ENCODE peak calls at places on chromosomes 3 and 15, in nine cellular contexts. Y is transverse colon, Q is HepG2, K is stomach, N is HCT116, Z is breast epithelium, G is SK-N-SH, L is H1, A is suprapubic skin. M is an unnamed sample.

GRCh38 chr3:32238816-32239637 is 547 bp downstream of the CMTM8 start:
- DNase-seq in Y (peak), Q (no peak), K (peak), N (no peak), Z (no peak), G (no peak), L (no peak), A (no peak), M (peak)

GRCh38 chr15:80375968-80376891 is 28.0 kb upstream of the ARNT2 start:
- DNase-seq in Y (no peak), Q (no peak), K (no peak), N (no peak), Z (no peak), G (no peak), L (no peak), A (no peak), M (no peak)

GRCh38 chr3:154327871-154328270 is 3.6 kb upstream of the DHX36 start:
- DNase-seq in Y (no peak), Q (no peak), K (no peak), N (no peak), Z (no peak), G (no peak), L (no peak), A (no peak), M (no peak)

GRCh38 chr3:178353292-178353814 is 182.9 kb upstream of the KCNMB2 start:
- DNase-seq in Y (no peak), Q (no peak), K (no peak), N (no peak), Z (no peak), G (no peak), L (no peak), A (no peak), M (no peak)

GRCh38 chr3:23303601-23304217 is 100.6 kb downstream of the UBE2E2 start:
- DNase-seq in Y (no peak), Q (no peak), K (no peak), N (no peak), Z (no peak), G (no peak), L (no peak), A (no peak), M (no peak)

GRCh38 chr15:40307421-40308165 is at the start of gene PLCB2:
- DNase-seq in Y (peak), Q (peak), K (no peak), N (no peak), Z (no peak), G (no peak), L (no peak), A (no peak), M (no peak)

GRCh38 chr3:102169915-102170479 is 264.8 kb upstream of the ZPLD1 start:
- DNase-seq in Y (no peak), Q (no peak), K (no peak), N (no peak), Z (no peak), G (peak), L (no peak), A (no peak), M (no peak)

GRCh38 chr3:35739181-35739809 is 100.0 kb downstream of the ARPP21 start:
- DNase-seq in Y (no peak), Q (no peak), K (no peak), N (no peak), Z (no peak), G (no peak), L (no peak), A (no peak), M (no peak)

GRCh38 chr3:55000946-55001345 is 73.1 kb upstream of the LRTM1 start:
- DNase-seq in Y (no peak), Q (no peak), K (no peak), N (no peak), Z (no peak), G (no peak), L (no peak), A (no peak), M (no peak)

GRCh38 chr15:61049003-61049402 is 180.1 kb downstream of the RORA start:
- DNase-seq in Y (no peak), Q (no peak), K (no peak), N (no peak), Z (no peak), G (peak), L (no peak), A (no peak), M (no peak)

GRCh38 chr15:70179309-70179892 is 81.7 kb upstream of the TLE3 start:
- DNase-seq in Y (no peak), Q (no peak), K (no peak), N (no peak), Z (no peak), G (no peak), L (no peak), A (no peak), M (no peak)

GRCh38 chr3:106013971-106014370 is 145.2 kb upstream of the CBLB start:
- DNase-seq in Y (no peak), Q (no peak), K (no peak), N (no peak), Z (no peak), G (no peak), L (no peak), A (no peak), M (no peak)

GRCh38 chr3:54830658-54831057 is 97.2 kb downstream of the LRTM1 start:
- DNase-seq in Y (no peak), Q (peak), K (no peak), N (peak), Z (no peak), G (peak), L (peak), A (no peak), M (no peak)

GRCh38 chr3:186219211-186219638 is 110.3 kb upstream of the ETV5 start:
- DNase-seq in Y (no peak), Q (no peak), K (no peak), N (no peak), Z (peak), G (no peak), L (no peak), A (no peak), M (no peak)

GRCh38 chr3:119700920-119701734 is 1.7 kb upstream of the CFAP91 start:
- DNase-seq in Y (no peak), Q (no peak), K (no peak), N (no peak), Z (no peak), G (no peak), L (no peak), A (no peak), M (no peak)

GRCh38 chr3:106048946-106049481 is 180.2 kb upstream of the CBLB start:
- DNase-seq in Y (no peak), Q (no peak), K (no peak), N (no peak), Z (no peak), G (no peak), L (no peak), A (no peak), M (no peak)

GRCh38 chr3:143831208-143831607 is 17.1 kb downstream of the SLC9A9 start:
- DNase-seq in Y (no peak), Q (no peak), K (no peak), N (no peak), Z (no peak), G (no peak), L (no peak), A (no peak), M (no peak)

GRCh38 chr3:57079221-57079831 is 18.9 kb downstream of the SPATA12 start:
- DNase-seq in Y (peak), Q (peak), K (peak), N (no peak), Z (peak), G (peak), L (no peak), A (no peak), M (no peak)

GRCh38 chr15:40999190-40999589 is 45.9 kb downstream of the CHAC1 start:
- DNase-seq in Y (no peak), Q (no peak), K (no peak), N (no peak), Z (no peak), G (no peak), L (no peak), A (no peak), M (no peak)

GRCh38 chr15:90915808-90916440 is 12.8 kb downstream of the MAN2A2 start:
- DNase-seq in Y (peak), Q (no peak), K (peak), N (no peak), Z (no peak), G (no peak), L (no peak), A (no peak), M (no peak)
- TF ChIP-seq CTCF in Y (no peak), Q (peak), K (no peak), N (no peak), Z (no peak), G (no peak), L (no peak), A (no peak), M (no peak)

DNA sequence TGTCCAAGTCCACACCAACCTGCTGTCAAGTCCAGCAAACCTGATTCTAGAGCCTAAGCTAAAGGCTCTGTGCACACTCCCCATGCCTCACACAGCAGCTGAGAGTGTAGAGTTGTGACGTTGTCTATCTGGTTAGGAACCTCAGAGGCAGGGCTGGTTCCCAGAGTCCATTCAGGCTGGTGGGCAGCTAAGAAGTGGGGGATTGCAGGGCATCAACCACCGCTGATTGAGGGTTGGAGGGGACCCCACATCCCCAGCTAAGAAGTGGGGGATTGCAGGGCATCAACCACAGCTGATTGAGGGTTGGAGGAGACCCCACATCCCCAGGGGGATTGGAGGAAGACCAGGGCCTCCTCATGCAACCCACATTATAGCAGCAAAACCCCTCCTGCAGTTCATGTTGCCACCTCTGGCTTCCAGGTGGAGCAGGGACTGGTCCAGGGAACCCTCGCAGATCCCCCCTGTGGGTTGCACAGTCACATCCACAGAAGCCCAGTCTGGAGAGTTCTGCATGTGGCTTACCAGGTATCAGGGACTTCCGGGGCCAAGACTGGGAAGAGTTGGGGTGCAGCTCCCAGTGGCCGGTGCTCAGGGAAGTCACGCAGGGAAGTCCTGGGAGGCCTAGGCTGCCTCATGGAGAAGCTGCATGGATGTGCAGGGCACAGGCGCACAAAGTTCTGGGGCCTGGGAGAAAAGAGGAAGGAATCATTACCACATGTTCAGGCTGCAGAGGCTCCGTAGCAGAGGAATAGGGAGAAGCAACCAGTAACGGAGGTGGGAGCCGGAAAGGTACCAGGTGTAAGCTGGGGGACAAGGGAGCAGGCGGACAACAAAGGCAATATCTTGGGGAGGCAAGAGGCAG is 71.4 kb upstream of the PCSK6 start:
- DNase-seq in Y (no peak), Q (no peak), K (no peak), N (no peak), Z (no peak), G (no peak), L (no peak), A (no peak), M (peak)
- H3K4me3 ChIP-seq in Y (no peak), Q (no peak), K (no peak), N (no peak), Z (no peak), G (no peak), L (no peak), A (no peak), M (no peak)

DNA sequence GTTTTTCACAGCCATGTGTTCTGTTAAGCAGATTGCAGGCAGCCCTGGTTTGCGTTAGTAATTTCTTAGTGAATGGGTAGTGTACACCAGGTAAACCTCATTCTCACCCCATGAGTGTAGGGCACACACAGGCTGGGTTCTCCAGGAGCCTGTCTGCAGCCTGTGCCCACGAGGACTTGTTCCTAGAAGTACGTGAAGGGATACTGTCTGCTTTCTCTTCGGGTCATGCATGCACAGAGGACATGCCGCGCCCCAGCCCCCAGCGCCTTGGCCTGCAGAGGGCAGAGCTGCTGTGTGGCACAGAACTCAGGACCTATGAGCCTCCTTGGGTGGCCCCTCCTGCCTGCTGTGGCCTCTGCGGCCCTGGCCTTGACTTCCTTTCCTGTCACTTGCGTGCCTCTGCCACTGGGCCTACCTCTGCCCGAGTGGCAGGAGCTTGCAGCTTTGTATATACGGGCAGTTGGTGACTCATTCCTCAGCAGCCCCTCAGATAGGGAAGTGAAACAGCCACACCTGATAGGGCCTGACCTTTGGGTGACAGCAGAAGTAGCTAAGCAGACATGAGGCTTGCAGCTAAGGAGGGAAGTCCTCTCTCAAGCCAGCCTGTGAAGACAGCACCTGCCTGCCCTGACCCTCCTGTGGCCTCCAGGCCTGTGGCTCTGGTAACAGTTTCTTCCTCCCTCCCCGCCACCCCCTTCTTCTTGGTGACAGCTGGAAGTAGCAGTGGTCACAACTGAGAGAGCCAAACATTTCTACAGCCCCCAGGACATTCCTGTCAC is 19.5 kb downstream of the PPCDC start:
- DNase-seq in Y (peak), Q (peak), K (peak), N (peak), Z (peak), G (peak), L (no peak), A (peak), M (peak)
- TF ChIP-seq POLR2AphosphoS5 in Y (peak), Q (peak), K (peak), N (peak), Z (no peak), G (no peak), L (no peak), A (no peak), M (no peak)

GRCh38 chr3:905217-905616 is 187.6 kb upstream of the CNTN6 start:
- DNase-seq in Y (no peak), Q (no peak), K (no peak), N (no peak), Z (no peak), G (no peak), L (no peak), A (no peak), M (no peak)

GRCh38 chr3:906739-907138 is 186.1 kb upstream of the CNTN6 start:
- DNase-seq in Y (no peak), Q (no peak), K (no peak), N (no peak), Z (no peak), G (no peak), L (no peak), A (no peak), M (no peak)

GRCh38 chr3:908839-909238 is 184.0 kb upstream of the CNTN6 start:
- DNase-seq in Y (no peak), Q (no peak), K (no peak), N (no peak), Z (no peak), G (peak), L (no peak), A (no peak), M (no peak)
- TF ChIP-seq CTCF in Y (no peak), Q (no peak), K (no peak), N (no peak), Z (no peak), G (peak), L (peak), A (no peak), M (no peak)

DNA sequence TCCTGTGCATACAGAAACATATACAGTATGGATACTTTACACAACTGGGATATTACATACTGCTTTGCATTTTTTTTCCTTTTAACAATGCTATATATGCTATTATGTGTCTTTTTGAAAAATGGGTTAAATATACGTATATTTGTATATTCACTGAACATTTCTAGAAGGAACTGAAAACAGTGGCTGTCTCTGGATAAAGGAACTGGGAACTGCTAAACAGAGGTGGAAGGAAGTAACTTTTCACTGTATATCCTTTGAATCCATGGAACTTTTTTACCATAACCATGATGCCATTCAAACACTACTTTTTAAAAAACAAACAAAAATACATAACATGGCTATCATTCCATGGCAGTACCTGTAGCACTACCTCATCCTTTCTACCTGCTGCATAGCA is 1.8 kb downstream of the MTFMT start:
- DNase-seq in Y (no peak), Q (no peak), K (no peak), N (no peak), Z (no peak), G (no peak), L (no peak), A (no peak), M (no peak)
- H3K4me3 ChIP-seq in Y (no peak), Q (peak), K (peak), N (no peak), Z (no peak), G (peak), L (no peak), A (peak), M (no peak)

DNA sequence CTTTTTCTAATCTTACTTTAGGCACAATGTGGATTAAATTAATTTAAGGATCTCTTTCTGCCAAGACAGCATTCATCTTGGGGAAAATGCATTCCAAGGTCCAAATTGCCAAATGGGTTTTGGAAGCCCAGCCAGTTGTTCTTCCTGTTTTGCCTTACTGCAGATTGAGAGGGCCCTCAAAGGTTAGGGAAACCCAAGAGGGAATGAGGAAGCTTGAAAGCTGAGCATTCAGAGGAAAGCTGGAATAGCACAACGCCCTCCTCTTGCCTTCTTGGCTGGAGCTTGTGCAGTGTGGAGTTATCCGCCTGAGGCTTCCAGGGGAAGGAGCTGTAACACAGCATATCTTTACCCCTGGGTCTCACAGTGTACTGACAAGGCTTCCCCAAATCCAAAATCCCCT is 18.2 kb upstream of the SACM1L start:
- DNase-seq in Y (no peak), Q (no peak), K (no peak), N (no peak), Z (peak), G (no peak), L (no peak), A (no peak), M (no peak)
- TF ChIP-seq POLR2AphosphoS5 in Y (no peak), Q (no peak), K (no peak), N (no peak), Z (no peak), G (no peak), L (no peak), A (no peak), M (peak)

DNA sequence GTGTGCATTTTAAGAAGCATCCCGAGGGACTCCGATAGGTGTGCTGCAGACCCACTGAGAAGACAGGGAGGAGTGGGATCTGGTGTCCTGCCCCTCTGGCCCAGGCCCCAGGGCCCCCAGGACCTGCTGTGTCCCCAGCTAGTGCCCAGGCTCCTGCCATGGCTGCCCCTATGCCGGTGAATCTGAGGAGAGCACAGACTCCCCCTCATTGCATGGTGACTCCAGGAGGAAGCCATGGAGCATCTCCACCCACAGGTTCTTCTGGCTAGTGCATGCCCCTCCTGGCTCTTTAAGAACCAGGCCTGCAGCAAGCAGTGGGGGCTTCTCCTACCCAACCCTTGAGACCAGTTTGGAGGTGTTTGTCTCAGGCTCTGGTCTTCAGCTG is 86.8 kb upstream of the PRR20G start:
- DNase-seq in Y (no peak), Q (no peak), K (no peak), N (no peak), Z (no peak), G (no peak), L (no peak), A (no peak), M (no peak)
- TF ChIP-seq CTCF in Y (no peak), Q (no peak), K (no peak), N (no peak), Z (no peak), G (no peak), L (no peak), A (no peak), M (no peak)

GRCh38 chr3:195540031-195540430 is 3.1 kb downstream of the PPP1R2 start:
- DNase-seq in Y (no peak), Q (no peak), K (no peak), N (no peak), Z (no peak), G (no peak), L (no peak), A (no peak), M (peak)

GRCh38 chr3:195540526-195540925 is 2.6 kb downstream of the PPP1R2 start:
- DNase-seq in Y (no peak), Q (no peak), K (no peak), N (no peak), Z (no peak), G (no peak), L (no peak), A (no peak), M (peak)

GRCh38 chr3:195542261-195542660 is 864 bp downstream of the PPP1R2 start:
- DNase-seq in Y (no peak), Q (no peak), K (no peak), N (no peak), Z (no peak), G (peak), L (no peak), A (no peak), M (peak)

GRCh38 chr3:195539479-195539878 is 3.6 kb downstream of the PPP1R2 start:
- DNase-seq in Y (no peak), Q (no peak), K (no peak), N (no peak), Z (no peak), G (no peak), L (no peak), A (no peak), M (no peak)

GRCh38 chr3:195537995-195538394 is 5.1 kb downstream of the PPP1R2 start:
- DNase-seq in Y (peak), Q (no peak), K (no peak), N (no peak), Z (no peak), G (no peak), L (no peak), A (no peak), M (no peak)
- H3K4me3 ChIP-seq in Y (no peak), Q (no peak), K (no peak), N (no peak), Z (no peak), G (no peak), L (no peak), A (no peak), M (no peak)